ENCODE peak calls at places on chromosomes 13 and 19, in ten cellular contexts. S, W, B, P, M, K, Q, X, O and J are unnamed samples.
A peak's percentile ranks its signal among the peaks of the same experiment; 100 is the strongest.

GRCh38 chr13:43232866-43233265 is 209.5 kb downstream of the DNAJC15 start:
- DNase-seq in S (no peak), W (no peak), B (no peak), P (no peak), M (peak; percentile 79), K (no peak), Q (no peak), X (no peak), O (no peak), J (no peak)

GRCh38 chr13:76879211-76879875 is 6.9 kb downstream of the KCTD12 start:
- DNase-seq in S (peak; percentile 58), W (peak; percentile 80), B (peak; percentile 54), P (peak; percentile 35), M (peak; percentile 95), K (peak; percentile 81), Q (peak; percentile 38), X (peak; percentile 89), O (no peak), J (no peak)

GRCh38 chr13:75766636-75767035 is 130.5 kb downstream of the LMO7 start:
- DNase-seq in S (no peak), W (peak; percentile 2), B (no peak), P (no peak), M (no peak), K (no peak), Q (no peak), X (no peak), O (no peak), J (no peak)

GRCh38 chr13:114269281-114269770 is 12.1 kb upstream of the UPF3A start:
- DNase-seq in S (no peak), W (no peak), B (no peak), P (no peak), M (no peak), K (no peak), Q (no peak), X (no peak), O (no peak), J (no peak)

GRCh38 chr19:50046649-50047503 is 21.1 kb downstream of the ZNF473 start:
- DNase-seq in S (peak; percentile 56), W (no peak), B (peak; percentile 66), P (peak; percentile 35), M (peak; percentile 12), K (peak; percentile 17), Q (peak; percentile 55), X (peak; percentile 70), O (no peak), J (peak; percentile 27)

GRCh38 chr19:42095814-42096230 is 19.9 kb downstream of the ZNF574 start:
- DNase-seq in S (no peak), W (no peak), B (no peak), P (no peak), M (no peak), K (no peak), Q (no peak), X (no peak), O (no peak), J (no peak)

GRCh38 chr13:33262069-33262487 is 23.5 kb downstream of the STARD13 start:
- DNase-seq in S (no peak), W (no peak), B (no peak), P (no peak), M (peak; percentile 69), K (no peak), Q (no peak), X (peak; percentile 72), O (peak; percentile 27), J (peak; percentile 66)

GRCh38 chr13:90445179-90445578 is 902.3 kb upstream of the MIR17HG start:
- DNase-seq in S (no peak), W (no peak), B (no peak), P (no peak), M (peak; percentile 21), K (no peak), Q (no peak), X (no peak), O (peak; percentile 8), J (peak; percentile 10)

GRCh38 chr19:55146648-55147218 is 2.3 kb downstream of the TNNT1 start:
- DNase-seq in S (no peak), W (no peak), B (no peak), P (no peak), M (no peak), K (no peak), Q (no peak), X (no peak), O (peak; percentile 68), J (peak; percentile 61)

GRCh38 chr13:48110930-48111721 is 16.2 kb upstream of the MED4 start:
- DNase-seq in S (no peak), W (no peak), B (no peak), P (no peak), M (peak; percentile 33), K (no peak), Q (no peak), X (no peak), O (peak; percentile 10), J (no peak)

GRCh38 chr13:112161441-112162301 is 94.7 kb downstream of the SOX1 start:
- DNase-seq in S (no peak), W (no peak), B (no peak), P (no peak), M (no peak), K (no peak), Q (no peak), X (no peak), O (no peak), J (no peak)

GRCh38 chr13:32468502-32469147 is 40.7 kb upstream of the N4BP2L1 start:
- DNase-seq in S (no peak), W (no peak), B (no peak), P (no peak), M (no peak), K (no peak), Q (no peak), X (no peak), O (no peak), J (no peak)

GRCh38 chr13:59680429-59681024 is 483.2 kb downstream of the DIAPH3 start:
- DNase-seq in S (no peak), W (peak; percentile 4), B (no peak), P (no peak), M (peak; percentile 45), K (peak; percentile 48), Q (no peak), X (no peak), O (no peak), J (peak; percentile 7)

GRCh38 chr19:54462713-54463530 is 656 bp downstream of the LENG9 start:
- DNase-seq in S (peak; percentile 61), W (peak; percentile 68), B (peak; percentile 80), P (peak; percentile 47), M (peak; percentile 75), K (peak; percentile 83), Q (peak; percentile 45), X (peak; percentile 90), O (peak; percentile 78), J (no peak)

GRCh38 chr19:11168568-11168967 is 13.0 kb upstream of the SPC24 start:
- DNase-seq in S (no peak), W (no peak), B (no peak), P (no peak), M (peak; percentile 98), K (no peak), Q (no peak), X (no peak), O (peak; percentile 18), J (peak; percentile 19)

GRCh38 chr19:42282036-42282762 is 13.1 kb downstream of the CIC start:
- DNase-seq in S (no peak), W (no peak), B (no peak), P (no peak), M (no peak), K (peak; percentile 25), Q (no peak), X (peak; percentile 76), O (no peak), J (no peak)

GRCh38 chr13:30002577-30002976 is 152.2 kb upstream of the UBL3 start:
- DNase-seq in S (peak; percentile 25), W (no peak), B (no peak), P (no peak), M (peak; percentile 52), K (peak; percentile 6), Q (no peak), X (no peak), O (no peak), J (no peak)